ENCODE peak calls at places on chromosome 4, in four cellular contexts. G is cardiac muscle cell, J is tibial nerve, B is upper lobe of right lung. R is an unnamed sample. For H3K36me3, the result is how much of the 10 kb centered on the place peaks cover.

GRCh38 chr4:188930822-188931221 is 791.6 kb downstream of the TRIML1 start:
- DNase-seq in B (no peak), G (no peak), J (no peak), R (no peak)

GRCh38 chr4:3525532-3526430 is 6.4 kb downstream of the LRPAP1 start:
- DNase-seq in J (no peak), G (no peak), B (peak), R (no peak)

GRCh38 chr4:133483600-133484246 is 334.6 kb downstream of the PCDH10 start:
- DNase-seq in G (peak), J (no peak), B (no peak), R (peak)

GRCh38 chr4:48227662-48228061 is 42.0 kb downstream of the TEC start:
- DNase-seq in J (no peak), B (no peak), G (no peak), R (no peak)

GRCh38 chr4:153789741-153790651 is 1.1 kb upstream of the SFRP2 start:
- DNase-seq in G (no peak), B (no peak), J (peak), R (no peak)

GRCh38 chr4:92885632-92886031 is 581.9 kb downstream of the GRID2 start:
- DNase-seq in G (no peak), J (no peak), B (no peak), R (no peak)

GRCh38 chr4:152106113-152106763 is 345.4 kb upstream of the GATB start:
- DNase-seq in G (peak), J (peak), B (no peak), R (peak)

GRCh38 chr4:173237722-173238121 is 69.1 kb downstream of the GALNT7 start:
- DNase-seq in J (no peak), B (no peak), G (no peak), R (no peak)

GRCh38 chr4:122973465-122973864 is 51.1 kb upstream of the NUDT6 start:
- DNase-seq in B (no peak), J (no peak), G (no peak), R (no peak)

GRCh38 chr4:122963222-122963621 is 40.8 kb upstream of the NUDT6 start:
- DNase-seq in G (peak), B (no peak), J (no peak), R (no peak)

GRCh38 chr4:122966201-122966600 is 43.8 kb upstream of the NUDT6 start:
- DNase-seq in G (no peak), B (no peak), J (no peak), R (no peak)

GRCh38 chr4:122968227-122968812 is 45.9 kb upstream of the NUDT6 start:
- DNase-seq in B (no peak), J (no peak), G (no peak), R (no peak)
- H3K4me3 ChIP-seq in B (no peak), J (no peak), G (no peak), R (no peak)

GRCh38 chr4:82357640-82358039 is 16.2 kb downstream of the HNRNPD start:
- DNase-seq in J (no peak), G (no peak), B (no peak), R (no peak)
- H3K36me3 ChIP-seq in J (under half), G (half or more), B (half or more), R (under half)

GRCh38 chr4:40199999-40200880 is 3.4 kb downstream of the RHOH start:
- DNase-seq in G (no peak), B (no peak), J (no peak), R (no peak)
- H3K4me3 ChIP-seq in G (no peak), B (peak), J (no peak), R (no peak)

GRCh38 chr4:119504616-119505015 is 124.0 kb downstream of the PDE5A start:
- DNase-seq in J (no peak), G (no peak), B (no peak), R (no peak)
- H3K36me3 ChIP-seq in J (under half), G (under half), B (half or more), R (under half)

GRCh38 chr4:145484240-145484846 is 2.7 kb downstream of the SMAD1 start:
- DNase-seq in J (no peak), B (no peak), G (no peak), R (no peak)
- H3K4me3 ChIP-seq in J (no peak), B (peak), G (no peak), R (no peak)

DNA sequence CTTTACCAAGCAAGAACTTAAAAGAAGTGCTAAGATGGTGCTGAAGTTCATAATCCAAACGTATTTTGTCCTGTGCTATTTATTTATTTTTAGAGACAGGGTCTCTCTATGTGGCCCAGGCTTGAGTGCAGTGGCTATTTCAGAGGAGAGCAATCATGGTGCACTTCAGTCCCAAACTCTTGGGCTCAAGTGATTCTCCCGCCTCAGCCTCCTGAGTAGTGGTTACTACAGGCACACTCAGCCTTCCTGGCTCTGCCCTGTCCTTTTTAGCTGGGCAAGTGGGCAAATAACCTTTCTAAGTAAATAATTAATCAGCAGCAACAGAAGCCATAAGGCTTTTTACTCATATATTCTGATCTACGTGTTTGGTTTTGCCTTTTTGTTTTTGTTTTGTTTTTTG is 2.6 kb downstream of the NSD2 start:
- DNase-seq in G (no peak), J (no peak), B (no peak), R (no peak)
- H3K36me3 ChIP-seq in G (under half), J (under half), B (under half), R (under half)

GRCh38 chr4:1775731-1776500 is 17.2 kb upstream of the FGFR3 start:
- DNase-seq in B (no peak), J (no peak), G (no peak), R (no peak)

GRCh38 chr4:1773754-1774153 is 19.3 kb upstream of the FGFR3 start:
- DNase-seq in G (no peak), J (no peak), B (no peak), R (no peak)

GRCh38 chr4:1777822-1778641 is 15.1 kb upstream of the FGFR3 start:
- DNase-seq in G (peak), B (no peak), J (no peak), R (peak)

GRCh38 chr4:1778642-1779392 is 14.3 kb upstream of the FGFR3 start:
- DNase-seq in J (no peak), B (no peak), G (no peak), R (no peak)

DNA sequence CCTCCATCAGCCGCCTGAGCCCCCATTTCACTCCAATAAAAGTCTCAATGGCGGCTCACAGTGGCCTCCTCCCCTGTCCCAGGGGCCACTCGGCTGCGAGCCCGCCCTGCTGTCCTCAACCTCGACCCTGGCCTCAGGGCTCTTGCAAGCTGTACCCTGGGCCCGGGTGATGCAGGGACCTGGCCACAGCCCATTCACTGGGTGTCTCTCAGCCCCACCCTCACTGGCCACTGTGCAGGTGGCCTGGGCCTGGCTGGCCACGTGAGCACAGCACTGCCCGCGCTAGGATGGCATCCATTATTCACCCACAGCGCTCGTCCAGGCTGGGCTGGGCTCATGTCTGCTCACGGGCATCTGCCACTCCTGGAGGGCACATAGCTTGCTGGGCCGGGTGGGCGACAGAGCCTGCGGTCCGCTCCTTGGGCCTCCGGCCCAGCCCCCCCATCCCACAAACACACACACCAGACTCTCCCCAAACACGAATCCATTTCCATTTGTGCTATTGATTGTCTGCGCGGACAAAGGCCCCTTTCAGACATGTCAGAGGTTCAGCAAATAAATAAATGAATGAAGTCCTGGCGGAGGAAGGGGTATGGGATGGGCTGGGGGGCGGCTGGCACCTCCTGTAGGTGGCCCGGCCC is 16.5 kb upstream of the FGFR3 start:
- DNase-seq in J (no peak), B (no peak), G (no peak), R (no peak)
- H3K4me3 ChIP-seq in J (no peak), B (no peak), G (no peak), R (no peak)